ENCODE peak calls at places on chromosomes 13 and 19, in nine cellular contexts. D is heart left ventricle, M is HCT116, Y is suprapubic skin, B is GM12892, Q is uterus, P is sigmoid colon, H is GM12878, C is NB4. R is an unnamed sample.

GRCh38 chr19:8607386-8607785 is 3.1 kb downstream of the ADAMTS10 start:
- DNase-seq in D (peak), M (no peak), Y (no peak), B (no peak), Q (no peak), P (no peak), H (no peak), C (no peak), R (no peak)

GRCh38 chr19:42234364-42234763 is 8.0 kb downstream of the GSK3A start:
- DNase-seq in D (no peak), M (no peak), Y (no peak), B (no peak), Q (no peak), P (no peak), H (no peak), C (no peak), R (no peak)

GRCh38 chr19:54151362-54152035 is 8.0 kb downstream of the LENG1 start:
- DNase-seq in D (no peak), M (no peak), Y (no peak), B (no peak), Q (no peak), P (no peak), H (no peak), C (no peak), R (no peak)

GRCh38 chr13:30224732-30225131 is 82.6 kb downstream of the KATNAL1 start:
- DNase-seq in D (no peak), M (peak), Y (no peak), B (no peak), Q (no peak), P (no peak), H (no peak), C (no peak), R (no peak)

GRCh38 chr13:94233401-94233800 is 246.1 kb downstream of the DCT start:
- DNase-seq in D (no peak), M (no peak), Y (no peak), B (no peak), Q (peak), P (peak), H (no peak), C (no peak), R (no peak)

GRCh38 chr19:16024266-16025107 is 51.8 kb upstream of the TPM4 start:
- DNase-seq in D (no peak), M (no peak), Y (peak), B (no peak), Q (no peak), P (peak), H (no peak), C (no peak), R (no peak)

GRCh38 chr13:45510671-45511070 is 45.9 kb downstream of the COG3 start:
- DNase-seq in D (no peak), M (no peak), Y (no peak), B (no peak), Q (no peak), P (no peak), H (no peak), C (peak), R (no peak)

GRCh38 chr13:42873081-42873480 is 91.7 kb downstream of the FAM216B start:
- DNase-seq in D (no peak), M (no peak), Y (no peak), B (no peak), Q (no peak), P (no peak), H (no peak), C (no peak), R (no peak)

GRCh38 chr13:94558721-94559120 is 37.2 kb downstream of the TGDS start:
- DNase-seq in D (no peak), M (no peak), Y (no peak), B (no peak), Q (no peak), P (no peak), H (no peak), C (peak), R (no peak)

GRCh38 chr13:66618702-66619101 is 611.4 kb downstream of the PCDH9 start:
- DNase-seq in D (no peak), M (peak), Y (no peak), B (no peak), Q (no peak), P (no peak), H (no peak), C (peak), R (no peak)

GRCh38 chr19:13207237-13208130 is 57.3 kb downstream of the IER2 start:
- DNase-seq in D (peak), M (no peak), Y (no peak), B (peak), Q (peak), P (peak), H (no peak), C (peak), R (no peak)

GRCh38 chr13:49218493-49219051 is 1.6 kb upstream of the MLNR start:
- DNase-seq in D (no peak), M (no peak), Y (no peak), B (no peak), Q (no peak), P (no peak), H (no peak), C (no peak), R (no peak)

DNA sequence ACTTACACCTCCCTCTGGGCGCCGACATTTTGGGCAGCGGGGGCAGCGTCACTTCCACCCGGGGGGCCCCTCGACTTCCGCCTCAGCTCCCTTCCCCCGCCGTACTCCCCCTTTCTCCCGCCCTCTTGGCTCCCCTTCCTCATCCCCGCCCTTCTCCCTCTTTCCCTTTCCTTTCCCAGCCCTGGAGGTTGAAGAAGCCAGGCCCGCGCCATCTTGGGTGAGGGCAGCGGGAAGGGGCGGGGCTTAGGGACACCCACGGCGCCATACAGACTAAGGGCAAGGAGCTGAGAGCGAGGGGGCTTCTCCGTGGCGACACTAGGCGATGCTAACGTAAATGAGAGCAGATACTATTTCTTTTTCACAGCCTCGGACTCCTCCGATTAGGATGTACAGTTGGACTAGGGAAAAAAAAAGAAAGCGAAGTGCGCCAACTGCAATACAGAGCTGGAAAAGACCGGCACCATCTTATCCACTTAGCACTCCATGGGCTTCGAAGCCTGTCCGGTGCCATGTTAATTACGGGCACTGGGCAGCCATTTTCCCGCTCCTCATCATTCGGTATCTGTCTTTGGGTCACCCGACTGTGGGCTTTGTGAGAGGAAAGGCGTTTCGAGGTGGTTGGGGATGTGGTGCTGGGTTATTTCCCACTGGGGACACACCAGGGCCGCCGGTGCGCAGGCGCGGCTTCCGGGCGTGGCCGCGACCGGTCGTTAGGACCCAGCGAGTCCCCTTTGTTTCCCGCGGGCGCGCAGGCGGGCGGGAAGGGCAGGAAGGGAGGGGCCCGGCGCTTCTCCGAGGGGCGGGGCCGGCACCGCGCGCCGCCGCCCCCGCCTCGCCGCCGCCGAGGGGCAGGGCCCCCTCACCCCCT is at the start of the genes FIZ1 and ZNF524:
- DNase-seq in D (peak), M (peak), Y (peak), B (peak), Q (peak), P (peak), H (peak), C (peak), R (peak)
- TF ChIP-seq POLR2A in D (no peak), M (peak), Y (no peak), B (peak), Q (peak), P (no peak), H (peak), C (no peak), R (peak)

GRCh38 chr19:56476093-56476492 is 1.1 kb downstream of the ZNF667 start:
- DNase-seq in D (no peak), M (no peak), Y (no peak), B (no peak), Q (no peak), P (no peak), H (no peak), C (no peak), R (no peak)

GRCh38 chr19:56476671-56477428 is at the start of gene ZNF667:
- DNase-seq in D (peak), M (no peak), Y (no peak), B (no peak), Q (no peak), P (no peak), H (no peak), C (no peak), R (no peak)

GRCh38 chr19:56477429-56478338 is 539 bp upstream of the ZNF667 start:
- DNase-seq in D (peak), M (no peak), Y (peak), B (no peak), Q (peak), P (peak), H (no peak), C (no peak), R (peak)
- TF ChIP-seq POLR2A in D (no peak), M (no peak), Y (no peak), B (no peak), Q (peak), P (peak), H (no peak), C (no peak), R (no peak)

GRCh38 chr19:57241181-57241580 is 749 bp downstream of the ZNF805 start:
- DNase-seq in D (no peak), M (no peak), Y (no peak), B (no peak), Q (no peak), P (no peak), H (no peak), C (peak), R (no peak)

GRCh38 chr19:57242821-57243220 is 2.4 kb downstream of the ZNF805 start:
- DNase-seq in D (no peak), M (no peak), Y (no peak), B (no peak), Q (no peak), P (no peak), H (no peak), C (no peak), R (no peak)

GRCh38 chr19:57244513-57244912 is 4.1 kb downstream of the ZNF805 start:
- DNase-seq in D (no peak), M (no peak), Y (no peak), B (no peak), Q (no peak), P (no peak), H (no peak), C (no peak), R (no peak)

GRCh38 chr19:57239982-57240310 is 486 bp upstream of the ZNF805 start:
- DNase-seq in D (no peak), M (no peak), Y (no peak), B (no peak), Q (no peak), P (no peak), H (no peak), C (no peak), R (no peak)

DNA sequence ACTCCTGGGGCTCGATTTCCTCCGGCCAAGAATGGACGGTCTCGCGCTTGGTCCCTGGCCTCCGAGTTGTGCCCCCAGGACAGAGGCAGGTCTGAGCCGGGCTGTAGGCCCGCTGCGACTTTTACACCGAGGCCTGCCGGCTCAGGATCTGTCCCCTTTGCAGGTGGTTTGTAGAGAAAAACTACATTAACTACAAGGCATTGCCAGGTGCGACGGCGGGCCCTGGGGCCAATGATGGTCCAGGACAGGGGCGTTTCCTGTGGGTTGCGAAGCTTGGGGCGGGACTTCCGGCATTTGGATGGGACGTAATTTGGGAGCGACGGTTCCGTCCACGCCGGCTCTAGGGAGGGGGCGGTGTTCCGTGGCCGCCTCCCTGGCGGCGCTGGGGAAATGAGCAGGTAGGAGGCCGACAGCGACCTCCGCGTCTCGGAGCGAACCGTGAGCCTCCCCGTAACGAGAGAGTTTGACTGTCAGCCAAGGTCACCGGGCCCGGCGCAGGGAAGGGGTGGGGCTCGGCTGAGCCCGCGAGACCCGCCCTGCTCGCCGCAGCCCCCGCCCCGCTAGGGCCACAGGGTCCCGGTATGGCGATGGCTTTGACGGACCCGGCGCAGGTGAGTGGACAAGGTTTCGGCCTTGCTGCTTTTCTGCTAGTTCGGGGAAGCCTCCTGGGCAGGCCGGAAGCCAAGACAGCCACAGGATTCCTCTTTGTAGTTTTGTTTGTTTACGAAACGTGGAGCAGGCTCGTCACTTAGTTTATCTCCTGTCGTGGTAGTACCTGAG is at the start of gene ZNF805:
- DNase-seq in D (peak), M (peak), Y (peak), B (peak), Q (peak), P (peak), H (peak), C (peak), R (peak)
- TF ChIP-seq POLR2A in D (no peak), M (peak), Y (no peak), B (peak), Q (peak), P (peak), H (peak), C (peak), R (peak)

GRCh38 chr13:33125821-33126570 is 109.8 kb downstream of the KL start:
- DNase-seq in D (peak), M (peak), Y (peak), B (no peak), Q (peak), P (peak), H (no peak), C (no peak), R (no peak)
- TF ChIP-seq POLR2A in D (no peak), M (no peak), Y (no peak), B (no peak), Q (no peak), P (no peak), H (no peak), C (no peak), R (no peak)

DNA sequence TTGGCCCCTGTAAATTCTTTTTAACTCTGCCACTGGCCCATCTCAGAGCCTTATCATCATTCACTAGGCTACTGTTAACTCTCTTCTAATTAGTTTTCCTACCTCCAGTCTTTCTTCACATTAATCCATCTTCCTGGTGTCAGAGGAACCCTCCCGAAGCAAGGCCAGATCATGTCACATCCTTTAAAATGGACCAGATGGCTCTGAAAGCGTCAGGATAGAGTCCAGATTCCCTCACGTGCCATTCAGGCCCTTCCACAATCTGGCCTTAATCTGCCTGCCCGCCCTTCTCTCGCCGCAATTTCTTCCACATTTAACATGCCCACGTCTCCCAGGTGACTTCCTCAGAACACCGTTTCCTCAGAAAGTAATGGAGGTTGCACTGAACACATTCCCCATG is 86.5 kb downstream of the RFC3 start:
- DNase-seq in D (no peak), M (no peak), Y (no peak), B (no peak), Q (no peak), P (no peak), H (no peak), C (no peak), R (no peak)
- TF ChIP-seq POLR2A in D (no peak), M (no peak), Y (no peak), B (no peak), Q (no peak), P (no peak), H (no peak), C (no peak), R (no peak)

DNA sequence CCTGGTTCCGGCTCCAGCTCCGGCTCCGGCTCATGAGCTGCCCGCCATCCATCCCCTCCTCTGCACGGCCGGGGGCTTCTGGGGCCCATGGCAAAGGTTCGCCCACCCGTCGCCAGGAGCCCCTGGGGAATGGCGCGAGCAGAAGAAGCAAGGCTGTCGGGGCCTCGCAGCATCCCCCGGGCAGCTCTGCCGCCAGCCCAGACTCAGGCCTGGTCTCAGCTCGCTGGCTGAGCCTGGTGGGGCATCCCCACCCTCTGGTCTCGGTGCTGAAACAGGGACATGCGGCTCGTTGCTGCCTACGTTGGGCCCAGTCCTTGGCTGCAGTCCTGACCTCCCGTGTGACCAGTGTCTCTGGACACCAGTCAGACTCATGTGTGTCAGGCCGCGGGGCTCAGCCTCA is 96.8 kb downstream of the KDM4B start:
- DNase-seq in D (no peak), M (no peak), Y (no peak), B (no peak), Q (no peak), P (no peak), H (no peak), C (no peak), R (no peak)
- TF ChIP-seq POLR2A in D (no peak), M (no peak), Y (no peak), B (no peak), Q (no peak), P (no peak), H (no peak), C (no peak), R (no peak)

DNA sequence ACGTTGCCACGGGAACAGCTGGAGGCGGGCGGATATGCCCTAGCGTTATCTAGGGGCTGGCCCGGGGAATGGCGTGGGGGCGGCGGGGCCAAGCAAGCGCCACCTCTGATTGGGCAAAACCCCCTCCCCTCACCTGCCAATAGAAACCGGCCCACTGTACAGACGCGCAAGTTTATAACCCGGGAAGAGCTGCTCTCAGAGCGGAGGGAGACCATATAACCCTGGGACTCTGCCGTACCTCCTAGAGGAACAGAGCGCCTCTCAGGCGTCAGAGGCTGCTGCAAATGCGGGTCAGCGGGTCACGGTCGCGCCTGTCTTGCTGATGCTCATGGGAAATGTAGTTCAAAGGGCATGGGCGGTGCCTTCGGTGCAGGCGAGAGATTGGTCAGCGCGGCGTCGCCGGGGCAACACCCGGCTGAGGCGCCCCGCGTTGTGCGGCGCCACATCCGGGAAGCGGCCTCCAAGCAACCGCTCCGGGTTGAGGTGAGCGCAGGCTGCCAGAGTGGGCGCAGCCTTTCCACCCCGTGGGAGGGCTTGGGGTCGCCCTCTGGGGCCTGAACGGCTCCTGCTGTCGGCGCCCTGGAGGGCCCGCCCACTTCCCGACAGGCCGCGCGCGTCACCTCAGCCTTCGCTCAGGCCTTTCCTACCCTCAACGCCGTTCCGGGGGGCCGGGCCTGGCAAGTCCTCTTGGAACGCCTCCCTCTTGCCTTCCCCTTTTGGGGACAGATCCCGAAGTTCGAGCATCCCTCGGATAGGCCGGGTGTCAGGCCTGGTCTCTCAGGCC is at the start of gene ZNF446:
- DNase-seq in D (peak), M (peak), Y (peak), B (peak), Q (peak), P (peak), H (peak), C (peak), R (peak)
- TF ChIP-seq POLR2A in D (no peak), M (peak), Y (peak), B (peak), Q (peak), P (peak), H (peak), C (peak), R (peak)

R was measured in transverse colon.